ENCODE peak calls at places on chromosomes 2 and 18, in six cellular contexts. One of them, this sample, is unnamed. For H3K36me3, the result is how much of the 10 kb centered on the place peaks cover.

GRCh38 chr2:28102455-28102874 is 211.9 kb downstream of the BABAM2 start:
- DNase-seq in testis: no peak
- DNase-seq in heart left ventricle: no peak
- DNase-seq in mammary epithelial cell: peak
- DNase-seq in uterus: no peak
- DNase-seq in hepatocyte: no peak
- DNase-seq in this sample: no peak

GRCh38 chr2:145760781-145761649 is 1241.1 kb upstream of the ZEB2 start:
- DNase-seq in testis: no peak
- DNase-seq in heart left ventricle: no peak
- DNase-seq in mammary epithelial cell: peak
- DNase-seq in uterus: no peak
- DNase-seq in hepatocyte: peak
- DNase-seq in this sample: no peak

GRCh38 chr2:95385570-95385984 is 16.9 kb upstream of the FAHD2A start:
- DNase-seq in testis: peak
- DNase-seq in heart left ventricle: no peak
- DNase-seq in mammary epithelial cell: no peak
- DNase-seq in uterus: peak
- DNase-seq in hepatocyte: no peak
- DNase-seq in this sample: no peak

GRCh38 chr18:34795070-34795740 is 85.1 kb downstream of the DTNA start:
- DNase-seq in testis: no peak
- DNase-seq in heart left ventricle: peak
- DNase-seq in mammary epithelial cell: no peak
- DNase-seq in uterus: no peak
- DNase-seq in hepatocyte: no peak
- DNase-seq in this sample: no peak

GRCh38 chr2:28981016-28981441 is at the start of gene TOGARAM2:
- DNase-seq in testis: peak
- DNase-seq in heart left ventricle: peak
- DNase-seq in mammary epithelial cell: no peak
- DNase-seq in uterus: peak
- DNase-seq in hepatocyte: peak
- DNase-seq in this sample: no peak

GRCh38 chr18:36191711-36192110 is 4.4 kb downstream of the MOCOS start:
- DNase-seq in testis: no peak
- DNase-seq in heart left ventricle: no peak
- DNase-seq in mammary epithelial cell: no peak
- DNase-seq in uterus: no peak
- DNase-seq in hepatocyte: no peak
- DNase-seq in this sample: no peak

GRCh38 chr18:78768221-78768620 is 211.4 kb upstream of the SALL3 start:
- DNase-seq in testis: no peak
- DNase-seq in heart left ventricle: no peak
- DNase-seq in mammary epithelial cell: no peak
- DNase-seq in uterus: no peak
- DNase-seq in hepatocyte: no peak
- DNase-seq in this sample: no peak

GRCh38 chr2:23954325-23955014 is 14.2 kb downstream of the UBXN2A start:
- DNase-seq in testis: no peak
- DNase-seq in heart left ventricle: no peak
- DNase-seq in mammary epithelial cell: no peak
- DNase-seq in uterus: no peak
- DNase-seq in hepatocyte: no peak
- DNase-seq in this sample: no peak

GRCh38 chr2:64442277-64442676 is 11.7 kb upstream of the LGALSL start:
- DNase-seq in testis: no peak
- DNase-seq in heart left ventricle: no peak
- DNase-seq in mammary epithelial cell: no peak
- DNase-seq in uterus: no peak
- DNase-seq in hepatocyte: no peak
- DNase-seq in this sample: no peak

GRCh38 chr2:13056259-13056843 is 339.6 kb downstream of the TRIB2 start:
- DNase-seq in testis: peak
- DNase-seq in heart left ventricle: no peak
- DNase-seq in mammary epithelial cell: no peak
- DNase-seq in uterus: no peak
- DNase-seq in hepatocyte: peak
- DNase-seq in this sample: no peak

GRCh38 chr2:230721712-230722111 is 9.1 kb downstream of the CAB39 start:
- DNase-seq in testis: no peak
- DNase-seq in heart left ventricle: no peak
- DNase-seq in mammary epithelial cell: no peak
- DNase-seq in uterus: no peak
- DNase-seq in hepatocyte: no peak
- DNase-seq in this sample: no peak

GRCh38 chr2:218067523-218067922 is 1.5 kb upstream of the RUFY4 start:
- DNase-seq in testis: no peak
- DNase-seq in heart left ventricle: no peak
- DNase-seq in mammary epithelial cell: no peak
- DNase-seq in uterus: no peak
- DNase-seq in hepatocyte: no peak
- DNase-seq in this sample: no peak

GRCh38 chr18:13726228-13726971 is at the start of the genes FAM210A and RNMT:
- DNase-seq in testis: peak
- DNase-seq in heart left ventricle: peak
- DNase-seq in mammary epithelial cell: peak
- DNase-seq in uterus: peak
- DNase-seq in hepatocyte: peak
- DNase-seq in this sample: peak

GRCh38 chr2:234677758-234678538 is 181.1 kb upstream of the ARL4C start:
- DNase-seq in testis: no peak
- DNase-seq in heart left ventricle: no peak
- DNase-seq in mammary epithelial cell: peak
- DNase-seq in uterus: no peak
- DNase-seq in hepatocyte: no peak
- DNase-seq in this sample: peak

GRCh38 chr2:226475650-226476049 is 324.0 kb downstream of the IRS1 start:
- DNase-seq in testis: no peak
- DNase-seq in heart left ventricle: no peak
- DNase-seq in mammary epithelial cell: peak
- DNase-seq in uterus: no peak
- DNase-seq in hepatocyte: peak
- DNase-seq in this sample: no peak

GRCh38 chr2:203804766-203805484 is 62.6 kb upstream of the CTLA4 start:
- DNase-seq in testis: no peak
- DNase-seq in heart left ventricle: no peak
- DNase-seq in mammary epithelial cell: peak
- DNase-seq in uterus: no peak
- DNase-seq in hepatocyte: no peak
- DNase-seq in this sample: no peak

GRCh38 chr2:119707117-119708087 is 28.4 kb downstream of the TMEM177 start:
- DNase-seq in testis: no peak
- DNase-seq in heart left ventricle: no peak
- DNase-seq in mammary epithelial cell: no peak
- DNase-seq in uterus: no peak
- DNase-seq in hepatocyte: no peak
- DNase-seq in this sample: no peak

GRCh38 chr2:20184067-20184938 is 40.6 kb downstream of the SDC1 start:
- DNase-seq in testis: no peak
- DNase-seq in heart left ventricle: no peak
- DNase-seq in mammary epithelial cell: peak
- DNase-seq in uterus: no peak
- DNase-seq in hepatocyte: peak
- DNase-seq in this sample: no peak

GRCh38 chr2:207087046-207087902 is 78.5 kb downstream of the KLF7 start:
- DNase-seq in testis: no peak
- DNase-seq in heart left ventricle: no peak
- DNase-seq in mammary epithelial cell: no peak
- DNase-seq in uterus: no peak
- DNase-seq in hepatocyte: no peak
- DNase-seq in this sample: no peak

DNA sequence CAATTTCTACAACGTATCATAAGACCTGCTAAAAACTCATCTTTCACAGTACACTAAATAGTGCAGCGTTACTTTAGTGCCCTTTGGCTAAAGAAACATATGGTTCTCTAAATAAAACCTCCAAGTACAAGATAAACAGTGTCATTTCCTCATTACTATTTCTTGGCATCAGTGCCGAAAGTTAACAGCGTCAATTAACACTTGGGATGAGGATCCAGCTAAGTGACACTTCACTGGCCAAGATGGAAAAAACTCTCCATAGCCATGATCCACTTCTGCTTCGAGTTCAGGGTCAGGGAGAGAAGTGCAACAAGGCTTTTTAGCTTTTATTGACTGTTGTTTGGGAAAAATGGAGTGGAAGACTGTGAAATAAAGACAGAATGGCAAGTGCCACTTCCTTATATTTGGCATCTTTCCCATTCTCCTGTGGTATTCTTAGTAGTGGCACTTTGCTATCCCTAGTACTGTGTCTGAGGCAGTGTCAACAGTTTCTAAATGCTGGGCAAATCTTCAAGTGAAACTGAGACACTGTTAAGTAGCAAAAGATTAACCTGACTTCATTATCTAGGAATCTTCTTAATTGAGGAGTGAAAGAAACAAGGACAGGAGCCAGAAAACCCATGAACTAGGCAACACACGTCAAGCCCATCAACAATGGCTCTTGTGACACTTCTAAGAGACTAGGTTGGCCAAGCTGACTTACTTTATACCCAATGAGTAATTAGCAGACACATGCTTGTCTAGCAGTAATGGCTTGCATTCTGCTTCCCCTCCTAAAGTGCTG is 222.5 kb upstream of the SESTD1 start:
- DNase-seq in testis: no peak
- DNase-seq in heart left ventricle: no peak
- DNase-seq in mammary epithelial cell: no peak
- DNase-seq in uterus: no peak
- DNase-seq in hepatocyte: no peak
- DNase-seq in this sample: no peak
- H3K36me3 ChIP-seq in testis: under half
- H3K36me3 ChIP-seq in heart left ventricle: under half
- H3K36me3 ChIP-seq in mammary epithelial cell: under half
- H3K36me3 ChIP-seq in uterus: under half
- H3K36me3 ChIP-seq in hepatocyte: under half
- H3K36me3 ChIP-seq in this sample: under half

GRCh38 chr18:58732471-58732870 is 61.2 kb downstream of the MALT1 start:
- DNase-seq in testis: no peak
- DNase-seq in heart left ventricle: no peak
- DNase-seq in mammary epithelial cell: no peak
- DNase-seq in uterus: no peak
- DNase-seq in hepatocyte: no peak
- DNase-seq in this sample: no peak
- H3K36me3 ChIP-seq in testis: under half
- H3K36me3 ChIP-seq in heart left ventricle: under half
- H3K36me3 ChIP-seq in mammary epithelial cell: under half
- H3K36me3 ChIP-seq in uterus: under half
- H3K36me3 ChIP-seq in hepatocyte: under half
- H3K36me3 ChIP-seq in this sample: under half

DNA sequence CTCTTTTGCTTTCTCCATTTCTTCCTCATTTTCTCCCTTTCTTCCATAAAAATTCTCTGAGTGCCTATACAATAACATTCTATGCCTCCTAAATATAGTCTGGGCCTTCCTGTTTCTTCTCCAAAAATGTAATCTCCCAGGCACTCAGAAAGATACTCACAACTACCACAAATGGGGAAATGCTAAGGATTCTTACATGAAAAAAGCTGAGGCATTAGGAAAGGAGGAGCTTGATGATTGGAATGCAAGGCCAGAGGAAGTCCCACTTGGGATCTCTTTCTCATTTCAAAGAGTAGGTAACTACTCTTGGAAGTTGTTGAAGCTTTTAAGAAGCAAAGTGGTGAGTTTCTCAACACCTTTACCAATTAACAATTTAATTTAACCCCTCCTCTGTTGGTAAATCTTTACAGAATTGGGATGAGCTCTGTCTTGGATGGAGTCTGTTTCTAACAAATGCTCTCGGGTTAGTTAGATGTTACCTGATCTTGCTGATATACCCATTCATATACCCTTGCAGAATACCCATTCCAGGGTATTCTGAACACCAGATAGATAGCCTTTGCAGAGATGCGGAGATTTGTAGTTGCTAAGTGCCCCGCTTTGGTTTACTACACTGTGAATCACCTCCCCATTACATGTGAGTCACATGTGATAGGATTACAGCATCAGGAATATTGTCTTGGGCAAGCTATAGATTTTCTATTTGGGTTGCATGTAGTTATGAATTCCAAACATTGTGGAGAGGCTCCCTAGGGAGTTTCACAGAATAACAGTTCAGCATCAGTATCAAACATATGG is 3.6 kb downstream of the VSNL1 start:
- DNase-seq in testis: no peak
- DNase-seq in heart left ventricle: no peak
- DNase-seq in mammary epithelial cell: peak
- DNase-seq in uterus: no peak
- DNase-seq in hepatocyte: no peak
- DNase-seq in this sample: no peak
- H3K36me3 ChIP-seq in testis: under half
- H3K36me3 ChIP-seq in heart left ventricle: under half
- H3K36me3 ChIP-seq in mammary epithelial cell: under half
- H3K36me3 ChIP-seq in uterus: under half
- H3K36me3 ChIP-seq in hepatocyte: under half
- H3K36me3 ChIP-seq in this sample: under half

GRCh38 chr18:63344918-63345317 is 22.1 kb downstream of the KDSR start:
- DNase-seq in testis: no peak
- DNase-seq in heart left ventricle: no peak
- DNase-seq in mammary epithelial cell: no peak
- DNase-seq in uterus: no peak
- DNase-seq in hepatocyte: no peak
- DNase-seq in this sample: no peak

GRCh38 chr18:63346031-63346430 is 21.0 kb downstream of the KDSR start:
- DNase-seq in testis: peak
- DNase-seq in heart left ventricle: peak
- DNase-seq in mammary epithelial cell: peak
- DNase-seq in uterus: peak
- DNase-seq in hepatocyte: peak
- DNase-seq in this sample: no peak

GRCh38 chr18:63348508-63349136 is 18.4 kb downstream of the KDSR start:
- DNase-seq in testis: no peak
- DNase-seq in heart left ventricle: no peak
- DNase-seq in mammary epithelial cell: no peak
- DNase-seq in uterus: no peak
- DNase-seq in hepatocyte: no peak
- DNase-seq in this sample: no peak

GRCh38 chr18:63344263-63344662 is 22.7 kb downstream of the KDSR start:
- DNase-seq in testis: no peak
- DNase-seq in heart left ventricle: no peak
- DNase-seq in mammary epithelial cell: no peak
- DNase-seq in uterus: no peak
- DNase-seq in hepatocyte: no peak
- DNase-seq in this sample: no peak

DNA sequence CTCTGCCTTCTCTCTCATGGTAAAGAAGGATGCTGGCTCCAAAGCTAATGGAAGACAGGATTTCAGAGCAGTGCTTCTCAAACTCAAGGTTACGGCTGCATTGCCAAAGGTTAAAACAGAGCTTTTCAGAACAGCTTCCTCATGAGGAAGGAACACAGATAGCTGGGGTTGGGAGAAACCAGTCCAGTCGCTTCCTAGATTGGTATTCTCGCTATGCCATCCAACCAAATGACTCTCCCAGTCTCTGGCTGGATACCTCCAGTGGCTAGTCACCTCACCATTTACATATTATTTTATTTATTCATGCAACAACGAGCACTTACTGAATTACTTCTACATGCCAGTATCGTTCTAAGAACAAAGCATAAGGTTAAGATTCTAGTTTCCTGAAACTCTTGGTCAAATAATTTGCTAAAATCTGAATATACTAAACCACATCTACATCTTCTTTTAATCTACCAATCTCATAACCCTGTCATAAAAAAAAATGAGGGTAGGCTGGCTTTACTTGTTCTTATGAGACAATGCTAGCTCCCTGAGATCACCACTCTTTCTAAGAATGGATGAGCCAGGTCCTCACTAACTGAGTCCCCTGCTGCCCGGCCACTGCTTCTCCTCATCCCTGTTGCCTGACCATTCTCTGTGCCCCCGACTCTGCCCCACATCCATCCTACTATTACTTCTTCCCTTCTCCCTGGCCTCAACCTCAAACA is 20.4 kb downstream of the KDSR start:
- DNase-seq in testis: peak
- DNase-seq in heart left ventricle: no peak
- DNase-seq in mammary epithelial cell: peak
- DNase-seq in uterus: no peak
- DNase-seq in hepatocyte: no peak
- DNase-seq in this sample: no peak
- H3K36me3 ChIP-seq in testis: under half
- H3K36me3 ChIP-seq in heart left ventricle: under half
- H3K36me3 ChIP-seq in mammary epithelial cell: under half
- H3K36me3 ChIP-seq in uterus: under half
- H3K36me3 ChIP-seq in hepatocyte: under half
- H3K36me3 ChIP-seq in this sample: under half

This sample was measured in vagina.